ENCODE peak calls at places on chromosome 3, in seven cellular contexts. One of them, this sample, is unnamed. For H3K27me3 and H3K9me3, the result is how much of the 10 kb centered on the place peaks cover.

GRCh38 chr3:72488736-72489030 is 359.6 kb downstream of the SHQ1 start:
- DNase-seq in heart left ventricle: no peak
- DNase-seq in CD8-positive, alpha-beta memory T cell: no peak
- DNase-seq in psoas muscle: no peak
- DNase-seq in ascending aorta: no peak
- DNase-seq in CD4-positive, alpha-beta memory T cell: no peak
- DNase-seq in AG04450: no peak
- DNase-seq in this sample: peak

GRCh38 chr3:136858381-136858780 is 3.6 kb upstream of the NCK1 start:
- DNase-seq in heart left ventricle: no peak
- DNase-seq in ascending aorta: no peak
- DNase-seq in AG04450: no peak
- DNase-seq in CD4-positive, alpha-beta memory T cell: no peak
- DNase-seq in psoas muscle: no peak
- DNase-seq in CD8-positive, alpha-beta memory T cell: no peak
- DNase-seq in this sample: no peak

GRCh38 chr3:99357131-99357530 is 281.3 kb upstream of the COL8A1 start:
- DNase-seq in CD8-positive, alpha-beta memory T cell: no peak
- DNase-seq in ascending aorta: no peak
- DNase-seq in CD4-positive, alpha-beta memory T cell: no peak
- DNase-seq in heart left ventricle: no peak
- DNase-seq in psoas muscle: no peak
- DNase-seq in AG04450: no peak
- DNase-seq in this sample: no peak

GRCh38 chr3:94162700-94163099 is 99.8 kb downstream of the NSUN3 start:
- DNase-seq in AG04450: no peak
- DNase-seq in psoas muscle: no peak
- DNase-seq in CD8-positive, alpha-beta memory T cell: no peak
- DNase-seq in CD4-positive, alpha-beta memory T cell: no peak
- DNase-seq in heart left ventricle: no peak
- DNase-seq in ascending aorta: no peak
- DNase-seq in this sample: peak

GRCh38 chr3:67094769-67095168 is 96.7 kb downstream of the KBTBD8 start:
- DNase-seq in CD8-positive, alpha-beta memory T cell: no peak
- DNase-seq in heart left ventricle: no peak
- DNase-seq in psoas muscle: no peak
- DNase-seq in ascending aorta: no peak
- DNase-seq in AG04450: no peak
- DNase-seq in CD4-positive, alpha-beta memory T cell: no peak
- DNase-seq in this sample: no peak

GRCh38 chr3:65924762-65925161 is 114.0 kb downstream of the MAGI1 start:
- DNase-seq in psoas muscle: no peak
- DNase-seq in AG04450: no peak
- DNase-seq in ascending aorta: no peak
- DNase-seq in CD8-positive, alpha-beta memory T cell: no peak
- DNase-seq in heart left ventricle: no peak
- DNase-seq in CD4-positive, alpha-beta memory T cell: no peak
- DNase-seq in this sample: no peak

GRCh38 chr3:77380141-77380540 is 340.2 kb downstream of the ROBO2 start:
- DNase-seq in CD8-positive, alpha-beta memory T cell: no peak
- DNase-seq in psoas muscle: no peak
- DNase-seq in ascending aorta: no peak
- DNase-seq in AG04450: no peak
- DNase-seq in CD4-positive, alpha-beta memory T cell: no peak
- DNase-seq in heart left ventricle: no peak
- DNase-seq in this sample: no peak

GRCh38 chr3:113867506-113867905 is 28.9 kb downstream of the GRAMD1C start:
- DNase-seq in heart left ventricle: no peak
- DNase-seq in psoas muscle: no peak
- DNase-seq in ascending aorta: no peak
- DNase-seq in CD8-positive, alpha-beta memory T cell: no peak
- DNase-seq in AG04450: peak
- DNase-seq in CD4-positive, alpha-beta memory T cell: no peak
- DNase-seq in this sample: no peak

GRCh38 chr3:158562674-158563073 is 8.3 kb upstream of the MLF1 start:
- DNase-seq in AG04450: no peak
- DNase-seq in ascending aorta: no peak
- DNase-seq in psoas muscle: no peak
- DNase-seq in CD8-positive, alpha-beta memory T cell: no peak
- DNase-seq in heart left ventricle: no peak
- DNase-seq in CD4-positive, alpha-beta memory T cell: no peak
- DNase-seq in this sample: no peak

GRCh38 chr3:12977117-12977808 is 96.0 kb downstream of the IQSEC1 start:
- DNase-seq in CD4-positive, alpha-beta memory T cell: no peak
- DNase-seq in psoas muscle: no peak
- DNase-seq in AG04450: no peak
- DNase-seq in CD8-positive, alpha-beta memory T cell: no peak
- DNase-seq in heart left ventricle: no peak
- DNase-seq in ascending aorta: no peak
- DNase-seq in this sample: no peak

GRCh38 chr3:161171639-161172552 is 49.2 kb upstream of the NMD3 start:
- DNase-seq in CD4-positive, alpha-beta memory T cell: no peak
- DNase-seq in AG04450: no peak
- DNase-seq in CD8-positive, alpha-beta memory T cell: no peak
- DNase-seq in ascending aorta: no peak
- DNase-seq in heart left ventricle: no peak
- DNase-seq in psoas muscle: no peak
- DNase-seq in this sample: no peak

GRCh38 chr3:195035345-195036202 is 235.4 kb downstream of the XXYLT1 start:
- DNase-seq in psoas muscle: no peak
- DNase-seq in heart left ventricle: no peak
- DNase-seq in ascending aorta: no peak
- DNase-seq in CD8-positive, alpha-beta memory T cell: no peak
- DNase-seq in CD4-positive, alpha-beta memory T cell: no peak
- DNase-seq in AG04450: no peak
- DNase-seq in this sample: no peak

GRCh38 chr3:58274027-58274614 is 31.9 kb upstream of the RPP14 start:
- DNase-seq in CD4-positive, alpha-beta memory T cell: no peak
- DNase-seq in ascending aorta: no peak
- DNase-seq in AG04450: no peak
- DNase-seq in heart left ventricle: no peak
- DNase-seq in CD8-positive, alpha-beta memory T cell: no peak
- DNase-seq in psoas muscle: no peak
- DNase-seq in this sample: no peak

DNA sequence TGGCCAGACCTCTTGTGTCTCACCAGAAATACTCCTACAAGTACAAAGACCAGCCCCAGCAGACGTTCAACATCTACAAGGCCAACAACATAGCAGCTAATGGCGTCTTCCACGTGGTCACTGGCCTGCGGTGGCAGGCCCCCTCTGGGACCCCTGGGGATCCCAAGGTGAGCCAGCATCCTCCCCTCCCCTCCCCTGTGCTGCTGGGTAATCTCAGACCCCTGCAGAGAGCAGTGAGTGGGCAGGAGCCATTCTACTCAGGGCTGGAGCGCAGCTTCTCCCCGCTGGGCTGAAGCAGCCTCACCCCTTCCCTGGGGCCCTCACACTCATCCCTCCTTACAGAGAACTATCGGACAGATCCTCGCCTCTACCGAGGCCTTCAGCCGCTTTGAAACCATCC is 9.8 kb downstream of the STAB1 start:
- DNase-seq in ascending aorta: no peak
- DNase-seq in AG04450: no peak
- DNase-seq in psoas muscle: no peak
- DNase-seq in CD8-positive, alpha-beta memory T cell: no peak
- DNase-seq in CD4-positive, alpha-beta memory T cell: no peak
- DNase-seq in heart left ventricle: no peak
- DNase-seq in this sample: no peak
- H3K4me3 ChIP-seq in ascending aorta: no peak
- H3K4me3 ChIP-seq in AG04450: no peak
- H3K4me3 ChIP-seq in psoas muscle: no peak
- H3K4me3 ChIP-seq in CD8-positive, alpha-beta memory T cell: no peak
- H3K4me3 ChIP-seq in CD4-positive, alpha-beta memory T cell: no peak
- H3K4me3 ChIP-seq in heart left ventricle: no peak
- H3K4me3 ChIP-seq in this sample: no peak

GRCh38 chr3:181713300-181713647 is 1.5 kb downstream of the SOX2 start:
- DNase-seq in AG04450: no peak
- DNase-seq in CD8-positive, alpha-beta memory T cell: no peak
- DNase-seq in CD4-positive, alpha-beta memory T cell: no peak
- DNase-seq in heart left ventricle: no peak
- DNase-seq in psoas muscle: no peak
- DNase-seq in ascending aorta: no peak
- DNase-seq in this sample: no peak

GRCh38 chr3:181712190-181712504 is 422 bp downstream of the SOX2 start:
- DNase-seq in CD8-positive, alpha-beta memory T cell: no peak
- DNase-seq in AG04450: no peak
- DNase-seq in CD4-positive, alpha-beta memory T cell: no peak
- DNase-seq in ascending aorta: no peak
- DNase-seq in heart left ventricle: no peak
- DNase-seq in psoas muscle: no peak
- DNase-seq in this sample: no peak

GRCh38 chr3:181710581-181711255 is 1.0 kb upstream of the SOX2 start:
- DNase-seq in psoas muscle: no peak
- DNase-seq in ascending aorta: no peak
- DNase-seq in heart left ventricle: no peak
- DNase-seq in AG04450: no peak
- DNase-seq in CD8-positive, alpha-beta memory T cell: no peak
- DNase-seq in CD4-positive, alpha-beta memory T cell: no peak
- DNase-seq in this sample: no peak

GRCh38 chr3:181712505-181713299 is 977 bp downstream of the SOX2 start:
- DNase-seq in CD4-positive, alpha-beta memory T cell: no peak
- DNase-seq in ascending aorta: no peak
- DNase-seq in heart left ventricle: no peak
- DNase-seq in CD8-positive, alpha-beta memory T cell: no peak
- DNase-seq in psoas muscle: no peak
- DNase-seq in AG04450: no peak
- DNase-seq in this sample: peak

DNA sequence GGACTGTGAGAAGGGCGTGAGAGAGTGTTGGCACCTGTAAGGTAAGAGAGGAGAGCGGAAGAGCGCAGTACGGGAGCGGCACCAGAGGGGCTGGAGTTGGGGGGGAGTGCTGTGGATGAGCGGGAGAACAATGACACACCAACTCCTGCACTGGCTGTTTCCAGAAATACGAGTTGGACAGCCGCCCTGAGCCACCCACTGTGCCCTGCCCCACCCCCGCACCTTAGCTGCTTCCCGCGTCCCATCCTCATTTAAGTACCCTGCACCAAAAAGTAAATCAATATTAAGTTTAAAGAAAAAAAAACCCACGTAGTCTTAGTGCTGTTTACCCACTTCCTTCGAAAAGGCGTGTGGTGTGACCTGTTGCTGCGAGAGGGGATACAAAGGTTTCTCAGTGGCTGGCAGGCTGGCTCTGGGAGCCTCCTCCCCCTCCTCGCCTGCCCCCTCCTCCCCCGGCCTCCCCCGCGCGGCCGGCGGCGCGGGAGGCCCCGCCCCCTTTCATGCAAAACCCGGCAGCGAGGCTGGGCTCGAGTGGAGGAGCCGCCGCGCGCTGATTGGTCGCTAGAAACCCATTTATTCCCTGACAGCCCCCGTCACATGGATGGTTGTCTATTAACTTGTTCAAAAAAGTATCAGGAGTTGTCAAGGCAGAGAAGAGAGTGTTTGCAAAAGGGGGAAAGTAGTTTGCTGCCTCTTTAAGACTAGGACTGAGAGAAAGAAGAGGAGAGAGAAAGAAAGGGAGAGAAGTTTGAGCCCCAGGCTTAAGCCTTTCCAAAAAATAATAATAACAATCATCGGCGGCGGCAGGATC is at the start of gene SOX2:
- DNase-seq in AG04450: no peak
- DNase-seq in ascending aorta: no peak
- DNase-seq in psoas muscle: no peak
- DNase-seq in heart left ventricle: no peak
- DNase-seq in CD4-positive, alpha-beta memory T cell: no peak
- DNase-seq in CD8-positive, alpha-beta memory T cell: no peak
- DNase-seq in this sample: peak
- H3K27me3 ChIP-seq in AG04450: under half
- H3K27me3 ChIP-seq in ascending aorta: under half
- H3K27me3 ChIP-seq in psoas muscle: under half
- H3K27me3 ChIP-seq in heart left ventricle: half or more
- H3K27me3 ChIP-seq in CD4-positive, alpha-beta memory T cell: half or more
- H3K27me3 ChIP-seq in CD8-positive, alpha-beta memory T cell: under half
- H3K27me3 ChIP-seq in this sample: half or more

DNA sequence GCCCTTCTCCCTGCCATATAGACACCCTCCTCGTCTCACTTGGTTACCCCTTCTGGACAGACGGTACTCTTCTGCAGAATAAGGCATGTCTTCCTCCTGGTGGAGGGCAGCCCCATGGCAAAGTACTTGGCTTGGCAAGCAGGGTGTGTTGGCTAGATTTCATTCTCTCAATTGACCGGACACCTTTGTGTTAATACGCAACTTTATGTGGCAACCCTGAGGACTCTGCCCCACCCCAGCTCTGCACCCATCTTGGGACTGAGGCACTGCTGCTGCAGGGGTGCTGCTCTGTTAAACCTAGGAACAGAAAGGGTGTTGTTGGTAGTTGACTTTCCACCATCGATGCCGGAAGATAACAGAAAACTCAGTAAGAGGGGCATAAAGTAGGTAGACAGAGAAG is 55.2 kb downstream of the PTPRG start:
- DNase-seq in CD4-positive, alpha-beta memory T cell: no peak
- DNase-seq in AG04450: no peak
- DNase-seq in CD8-positive, alpha-beta memory T cell: no peak
- DNase-seq in heart left ventricle: no peak
- DNase-seq in ascending aorta: no peak
- DNase-seq in psoas muscle: no peak
- DNase-seq in this sample: no peak
- H3K9me3 ChIP-seq in CD4-positive, alpha-beta memory T cell: under half
- H3K9me3 ChIP-seq in AG04450: under half
- H3K9me3 ChIP-seq in CD8-positive, alpha-beta memory T cell: under half
- H3K9me3 ChIP-seq in heart left ventricle: under half
- H3K9me3 ChIP-seq in ascending aorta: under half
- H3K9me3 ChIP-seq in psoas muscle: under half
- H3K9me3 ChIP-seq in this sample: under half

GRCh38 chr3:8967553-8967952 is 4.3 kb upstream of the RAD18 start:
- DNase-seq in heart left ventricle: no peak
- DNase-seq in psoas muscle: no peak
- DNase-seq in ascending aorta: no peak
- DNase-seq in CD8-positive, alpha-beta memory T cell: no peak
- DNase-seq in AG04450: no peak
- DNase-seq in CD4-positive, alpha-beta memory T cell: no peak
- DNase-seq in this sample: no peak

GRCh38 chr3:8968375-8968882 is 5.2 kb upstream of the RAD18 start:
- DNase-seq in heart left ventricle: no peak
- DNase-seq in AG04450: no peak
- DNase-seq in psoas muscle: no peak
- DNase-seq in CD8-positive, alpha-beta memory T cell: no peak
- DNase-seq in CD4-positive, alpha-beta memory T cell: no peak
- DNase-seq in ascending aorta: no peak
- DNase-seq in this sample: no peak

GRCh38 chr3:8966820-8967348 is 3.6 kb upstream of the RAD18 start:
- DNase-seq in heart left ventricle: no peak
- DNase-seq in CD8-positive, alpha-beta memory T cell: no peak
- DNase-seq in AG04450: no peak
- DNase-seq in ascending aorta: no peak
- DNase-seq in psoas muscle: no peak
- DNase-seq in CD4-positive, alpha-beta memory T cell: no peak
- DNase-seq in this sample: no peak

GRCh38 chr3:8970971-8971589 is 7.8 kb upstream of the RAD18 start:
- DNase-seq in ascending aorta: no peak
- DNase-seq in AG04450: peak
- DNase-seq in CD4-positive, alpha-beta memory T cell: peak
- DNase-seq in psoas muscle: no peak
- DNase-seq in CD8-positive, alpha-beta memory T cell: peak
- DNase-seq in heart left ventricle: no peak
- DNase-seq in this sample: no peak

DNA sequence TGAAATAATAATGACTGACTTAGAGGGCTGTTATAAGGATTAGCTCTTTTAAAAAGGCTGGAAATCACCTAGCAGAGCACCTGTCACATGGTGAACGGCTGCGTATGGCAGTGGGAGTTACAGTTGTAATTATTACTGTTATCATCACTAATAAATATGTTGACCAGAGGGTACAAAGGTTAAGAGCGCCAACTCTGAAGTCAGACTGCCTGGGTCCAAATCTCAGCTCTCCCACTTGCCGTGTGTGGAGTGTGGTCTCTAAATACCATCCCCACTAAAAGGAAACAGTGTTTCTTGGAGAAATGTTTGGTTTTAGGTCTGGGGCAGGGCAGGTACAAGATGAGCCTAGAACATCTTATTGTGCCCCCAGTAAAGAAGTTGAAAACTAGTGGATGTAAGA is 6.0 kb upstream of the RAD18 start:
- DNase-seq in ascending aorta: no peak
- DNase-seq in heart left ventricle: no peak
- DNase-seq in CD8-positive, alpha-beta memory T cell: no peak
- DNase-seq in psoas muscle: no peak
- DNase-seq in AG04450: no peak
- DNase-seq in CD4-positive, alpha-beta memory T cell: no peak
- DNase-seq in this sample: no peak
- H3K4me3 ChIP-seq in ascending aorta: no peak
- H3K4me3 ChIP-seq in heart left ventricle: no peak
- H3K4me3 ChIP-seq in CD8-positive, alpha-beta memory T cell: no peak
- H3K4me3 ChIP-seq in psoas muscle: no peak
- H3K4me3 ChIP-seq in AG04450: no peak
- H3K4me3 ChIP-seq in CD4-positive, alpha-beta memory T cell: no peak
- H3K4me3 ChIP-seq in this sample: no peak

This sample was measured in MG63.